ENCODE peak calls at places on chromosome 1, in seven cellular contexts. Q is esophagus squamous epithelium; J is A673; I is heart left ventricle; V is CD8-positive, alpha-beta T cell; O is HCT116; S is pancreas. M is an unnamed sample.

GRCh38 chr1:67013573-67013972 is 40.4 kb downstream of the SLC35D1 start:
- DNase-seq in V (no peak), J (no peak), I (no peak), S (no peak), O (no peak), Q (no peak), M (no peak)

GRCh38 chr1:203525685-203526084 is 31.7 kb downstream of the OPTC start:
- DNase-seq in J (no peak), Q (no peak), O (no peak), I (no peak), V (no peak), S (no peak), M (no peak)

GRCh38 chr1:211320980-211321379 is 5.7 kb upstream of the TRAF5 start:
- DNase-seq in V (no peak), O (no peak), J (no peak), I (no peak), S (no peak), Q (no peak), M (no peak)

GRCh38 chr1:99707535-99708142 is 58.8 kb downstream of the FRRS1 start:
- DNase-seq in S (peak; percentile 71), I (peak; percentile 76), V (no peak), O (peak; percentile 35), J (peak; percentile 73), Q (no peak), M (peak; percentile 10)

GRCh38 chr1:13702425-13703127 is 2.6 kb downstream of the PRDM2 start:
- DNase-seq in I (no peak), S (no peak), O (no peak), J (no peak), Q (no peak), V (peak; percentile 54), M (no peak)

GRCh38 chr1:236868625-236869467 is 73.8 kb downstream of the MTR start:
- DNase-seq in Q (no peak), S (no peak), V (peak; percentile 10), J (peak; percentile 54), I (no peak), O (peak; percentile 51), M (peak; percentile 19)

GRCh38 chr1:205274041-205274691 is 46.4 kb downstream of the TMCC2 start:
- DNase-seq in Q (no peak), J (no peak), V (no peak), S (no peak), I (no peak), O (no peak), M (no peak)

GRCh38 chr1:108046021-108046420 is 81.0 kb upstream of the VAV3 start:
- DNase-seq in Q (no peak), J (no peak), O (no peak), I (no peak), S (no peak), V (no peak), M (no peak)

GRCh38 chr1:6108476-6108875 is 62.8 kb downstream of the KCNAB2 start:
- DNase-seq in S (no peak), Q (no peak), O (no peak), I (no peak), V (no peak), J (no peak), M (no peak)

GRCh38 chr1:29623501-29623900 is 387.2 kb downstream of the PTPRU start:
- DNase-seq in J (no peak), S (no peak), O (no peak), V (no peak), Q (no peak), I (no peak), M (no peak)

GRCh38 chr1:182718311-182718710 is 33.9 kb upstream of the RGS8 start:
- DNase-seq in I (no peak), Q (no peak), O (no peak), S (no peak), J (no peak), V (no peak), M (no peak)

GRCh38 chr1:180261524-180262160 is 31.6 kb downstream of the LHX4 start:
- DNase-seq in S (no peak), J (no peak), V (no peak), I (no peak), O (no peak), Q (no peak), M (no peak)

GRCh38 chr1:233620065-233620464 is 6.2 kb downstream of the KCNK1 start:
- DNase-seq in V (no peak), O (no peak), J (no peak), S (no peak), Q (no peak), I (no peak), M (no peak)

GRCh38 chr1:22611530-22611947 is 24.9 kb upstream of the C1QA start:
- DNase-seq in Q (no peak), J (peak; percentile 65), V (no peak), O (no peak), S (no peak), I (peak; percentile 49), M (peak; percentile 12)

GRCh38 chr1:201119206-201119814 is 7.1 kb upstream of the CACNA1S start:
- DNase-seq in S (no peak), I (no peak), Q (no peak), O (peak; percentile 39), V (peak; percentile 19), J (peak; percentile 71), M (no peak)

GRCh38 chr1:156675271-156675708 is 1.9 kb downstream of the NES start:
- DNase-seq in I (no peak), Q (no peak), O (no peak), S (no peak), J (no peak), V (no peak), M (no peak)
- H3K4me3 ChIP-seq in I (peak overlapping the region; percentile 92), Q (peak overlapping the region; percentile 42), O (no peak overlapping the region), S (no peak overlapping the region), J (no peak overlapping the region), V (no peak overlapping the region), M (peak overlapping the region; percentile 62)

GRCh38 chr1:198934414-198934813 is 295.6 kb downstream of the PTPRC start:
- DNase-seq in O (no peak), V (no peak), J (no peak), S (no peak), Q (no peak), I (no peak), M (no peak)

GRCh38 chr1:198934901-198935301 is 296.1 kb downstream of the PTPRC start:
- DNase-seq in V (peak; percentile 18), J (peak; percentile 74), Q (no peak), I (no peak), O (no peak), S (no peak), M (no peak)

GRCh38 chr1:198937231-198938031 is 298.6 kb downstream of the PTPRC start:
- DNase-seq in I (peak; percentile 57), O (peak; percentile 76), J (peak; percentile 98), Q (no peak), V (no peak), S (no peak), M (peak; percentile 85)

GRCh38 chr1:198935371-198935921 is 296.6 kb downstream of the PTPRC start:
- DNase-seq in V (no peak), Q (no peak), J (peak; percentile 97), I (peak; percentile 70), O (peak; percentile 98), S (peak; percentile 68), M (peak; percentile 95)

DNA sequence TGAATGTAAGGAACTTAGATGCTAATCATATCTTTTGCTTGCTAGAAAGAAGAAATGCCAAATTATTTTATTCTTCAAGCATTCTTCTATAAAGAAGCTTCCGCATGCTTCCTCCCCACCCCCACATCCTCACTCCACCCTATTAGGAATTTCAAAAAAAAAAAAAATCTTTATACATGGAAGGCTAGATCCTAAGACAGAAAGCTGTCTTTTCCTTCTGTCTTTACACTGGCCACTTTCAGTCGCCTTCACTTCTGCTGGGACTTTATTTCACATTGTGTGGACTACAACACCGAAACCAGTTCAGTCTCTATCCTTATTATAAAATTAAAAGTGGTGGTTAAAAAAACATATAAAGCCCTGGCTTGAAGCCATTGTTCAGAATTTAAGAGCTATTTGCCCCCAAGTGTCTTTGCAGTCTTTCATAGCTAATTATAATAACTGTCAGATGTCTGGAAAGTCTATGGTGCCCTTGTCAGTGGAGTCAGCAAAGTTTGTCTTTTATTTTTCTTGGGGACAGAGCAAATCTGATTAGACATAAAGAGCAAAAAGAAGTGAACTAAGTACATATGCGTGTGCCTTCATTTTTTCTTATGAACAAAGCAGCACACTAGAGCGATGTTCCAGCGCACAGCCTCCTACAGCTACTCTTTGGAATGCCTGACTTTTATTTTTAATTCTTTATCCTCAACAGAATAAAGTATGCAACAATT is 297.7 kb downstream of the PTPRC start:
- DNase-seq in Q (no peak), I (no peak), J (peak; percentile 48), S (no peak), V (no peak), O (no peak), M (no peak)
- H3K4me3 ChIP-seq in Q (peak overlapping the region; percentile 46), I (peak overlapping the region; percentile 65), J (peak overlapping the region; percentile 68), S (no peak overlapping the region), V (peak overlapping the region; percentile 42), O (peak overlapping the region; percentile 60), M (peak overlapping the region; percentile 55)

GRCh38 chr1:65527672-65528071 is 107.2 kb downstream of the LEPR start:
- DNase-seq in S (no peak), Q (no peak), V (no peak), I (no peak), J (no peak), O (no peak), M (no peak)

GRCh38 chr1:65527211-65527610 is 106.7 kb downstream of the LEPR start:
- DNase-seq in Q (no peak), J (peak; percentile 27), V (no peak), I (no peak), S (no peak), O (no peak), M (no peak)

GRCh38 chr1:65526049-65526556 is 105.6 kb downstream of the LEPR start:
- DNase-seq in Q (no peak), O (no peak), J (no peak), I (no peak), S (no peak), V (no peak), M (no peak)

GRCh38 chr1:65525297-65526048 is 105.0 kb downstream of the LEPR start:
- DNase-seq in Q (no peak), S (peak; percentile 63), O (no peak), V (no peak), J (no peak), I (no peak), M (no peak)

DNA sequence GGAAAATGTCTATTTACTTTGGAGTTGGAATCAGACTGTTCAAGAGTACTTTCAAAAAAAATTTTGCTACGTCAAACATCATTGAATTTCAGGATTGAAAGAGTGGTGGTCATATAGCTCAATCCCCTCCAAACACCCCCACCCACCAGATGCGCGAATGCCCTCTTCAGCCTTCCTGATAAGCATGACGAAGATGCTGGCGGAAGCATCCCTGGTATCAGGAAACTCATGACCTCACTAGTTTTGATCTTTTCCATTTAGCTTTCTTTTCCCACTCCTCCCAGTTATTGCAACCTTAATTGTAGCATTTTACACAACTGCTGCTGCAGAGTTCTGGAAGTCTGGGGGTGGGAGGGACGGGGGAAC is 104.4 kb downstream of the LEPR start:
- DNase-seq in O (no peak), V (no peak), I (no peak), S (no peak), Q (no peak), J (no peak), M (no peak)
- H3K4me3 ChIP-seq in O (no peak overlapping the region), V (no peak overlapping the region), I (peak overlapping the region; percentile 62), S (peak overlapping the region; percentile 10), Q (peak overlapping the region; percentile 40), J (no peak overlapping the region), M (peak overlapping the region; percentile 54)

DNA sequence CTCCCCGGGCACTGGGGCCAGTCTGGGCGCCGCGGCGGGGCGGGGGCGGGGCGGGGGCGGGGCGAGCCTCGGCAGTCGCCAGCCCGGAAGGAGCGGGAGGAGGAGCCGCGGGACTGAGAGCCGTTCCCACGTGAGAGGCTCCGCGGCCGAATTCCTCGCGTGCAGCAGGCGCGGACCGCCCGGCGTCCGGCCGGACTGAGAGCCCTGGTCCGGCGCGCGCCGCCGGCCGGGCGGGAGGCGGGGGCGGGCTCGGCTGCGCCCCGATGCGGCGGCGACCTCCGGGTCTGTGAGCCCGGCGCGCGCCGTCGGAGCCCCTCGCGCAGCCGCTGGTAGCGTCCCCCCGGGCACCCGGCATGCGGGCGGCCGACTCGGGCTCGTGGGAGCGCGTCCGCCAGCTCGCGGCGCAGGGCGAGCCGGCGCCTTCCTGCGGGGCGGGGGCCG is 229.5 kb upstream of the TMEM51 start:
- DNase-seq in I (peak; percentile 75), O (peak; percentile 6), V (no peak), Q (no peak), S (peak; percentile 80), J (peak; percentile 62), M (no peak)
- H3K4me3 ChIP-seq in I (peak overlapping the region; percentile 70), O (peak overlapping the region; percentile 62), V (no peak overlapping the region), Q (peak overlapping the region; percentile 79), S (no peak overlapping the region), J (peak overlapping the region; percentile 58), M (peak overlapping the region; percentile 58)

M was measured in skeletal muscle cell.